ENCODE peak calls at places on chromosomes 12 and 14, in six cellular contexts. One of them, this sample, is unnamed.

GRCh38 chr12:45369065-45369464 is 153.2 kb downstream of the ANO6 start:
- DNase-seq in fibroblast of mammary gland: peak; percentile 80
- DNase-seq in NCI-H146: no peak
- DNase-seq in HFF-Myc: peak; percentile 55
- DNase-seq in CD4-positive, alpha-beta T cell: no peak
- DNase-seq in amniotic stem cell: peak; percentile 31
- DNase-seq in this sample: no peak

GRCh38 chr12:44874981-44875416 is 1.1 kb downstream of the NELL2 start:
- DNase-seq in fibroblast of mammary gland: no peak
- DNase-seq in NCI-H146: no peak
- DNase-seq in HFF-Myc: no peak
- DNase-seq in CD4-positive, alpha-beta T cell: peak; percentile 16
- DNase-seq in amniotic stem cell: no peak
- DNase-seq in this sample: no peak

GRCh38 chr14:50062438-50063039 is 53.8 kb downstream of the VCPKMT start:
- DNase-seq in fibroblast of mammary gland: peak; percentile 74
- DNase-seq in NCI-H146: no peak
- DNase-seq in HFF-Myc: peak; percentile 75
- DNase-seq in CD4-positive, alpha-beta T cell: peak; percentile 75
- DNase-seq in amniotic stem cell: no peak
- DNase-seq in this sample: no peak

GRCh38 chr12:63353559-63353958 is 202.6 kb upstream of the AVPR1A start:
- DNase-seq in fibroblast of mammary gland: peak; percentile 24
- DNase-seq in NCI-H146: peak; percentile 35
- DNase-seq in HFF-Myc: peak; percentile 27
- DNase-seq in CD4-positive, alpha-beta T cell: no peak
- DNase-seq in amniotic stem cell: no peak
- DNase-seq in this sample: no peak

GRCh38 chr12:122137681-122138080 is 36.3 kb downstream of the IL31 start:
- DNase-seq in fibroblast of mammary gland: no peak
- DNase-seq in NCI-H146: peak; percentile 28
- DNase-seq in HFF-Myc: no peak
- DNase-seq in CD4-positive, alpha-beta T cell: no peak
- DNase-seq in amniotic stem cell: no peak
- DNase-seq in this sample: no peak

GRCh38 chr12:132729541-132730320 is 19.1 kb downstream of the PGAM5 start:
- DNase-seq in fibroblast of mammary gland: peak; percentile 24
- DNase-seq in NCI-H146: no peak
- DNase-seq in HFF-Myc: no peak
- DNase-seq in CD4-positive, alpha-beta T cell: no peak
- DNase-seq in amniotic stem cell: no peak
- DNase-seq in this sample: no peak

GRCh38 chr14:64149921-64150320 is 144.2 kb downstream of the ESR2 start:
- DNase-seq in fibroblast of mammary gland: no peak
- DNase-seq in NCI-H146: no peak
- DNase-seq in HFF-Myc: no peak
- DNase-seq in CD4-positive, alpha-beta T cell: no peak
- DNase-seq in amniotic stem cell: no peak
- DNase-seq in this sample: no peak

GRCh38 chr12:85798122-85798521 is 38.1 kb downstream of the RASSF9 start:
- DNase-seq in fibroblast of mammary gland: no peak
- DNase-seq in NCI-H146: no peak
- DNase-seq in HFF-Myc: no peak
- DNase-seq in CD4-positive, alpha-beta T cell: no peak
- DNase-seq in amniotic stem cell: no peak
- DNase-seq in this sample: no peak

This sample was measured in Panc1.